ENCODE peak calls at places on chromosomes 6 and 20, in ten cellular contexts. V is spleen; Z is fibroblast of lung; M is IMR-90; S is cardiac muscle cell; G is mammary epithelial cell; A is CD8-positive, alpha-beta T cell; Y is neuronal stem cell; R is CD4-positive, alpha-beta memory T cell; Q is SJSA1. K is an unnamed sample.

GRCh38 chr6:125346143-125346925 is 44.6 kb upstream of the HDDC2 start:
- DNase-seq in Q (no peak), A (no peak), G (no peak), Z (no peak), R (no peak), S (no peak), V (no peak), Y (no peak), M (no peak), K (no peak)

GRCh38 chr6:465531-466348 is 74.2 kb downstream of the IRF4 start:
- DNase-seq in Q (peak; percentile 61), A (no peak), Y (no peak), Z (no peak), R (no peak), G (no peak), M (no peak), S (no peak), V (no peak), K (no peak)

GRCh38 chr20:5214826-5215225 is 88.0 kb downstream of the CDS2 start:
- DNase-seq in A (no peak), R (no peak), V (no peak), S (no peak), G (no peak), Z (no peak), Q (no peak), Y (no peak), M (no peak), K (no peak)

GRCh38 chr20:1657556-1658334 is at the start of gene SIRPG:
- DNase-seq in R (peak; percentile 37), Z (no peak), G (no peak), Q (no peak), V (no peak), A (no peak), M (no peak), S (no peak), Y (no peak), K (no peak)

GRCh38 chr6:139977887-139978332 is 603.5 kb upstream of the CITED2 start:
- DNase-seq in V (no peak), Y (no peak), S (peak; percentile 82), Q (peak; percentile 91), M (peak; percentile 72), G (peak; percentile 83), Z (peak; percentile 62), A (no peak), R (no peak), K (no peak)

GRCh38 chr20:14583413-14583812 is 246.0 kb upstream of the FLRT3 start:
- DNase-seq in Y (no peak), Q (no peak), R (no peak), V (no peak), S (no peak), M (peak; percentile 4), A (no peak), G (peak; percentile 92), Z (no peak), K (no peak)

GRCh38 chr20:63232235-63233060 is 3.3 kb upstream of the BIRC7 start:
- DNase-seq in Y (no peak), M (peak; percentile 96), Z (peak; percentile 93), Q (peak; percentile 99), R (no peak), V (no peak), G (no peak), A (no peak), S (peak; percentile 87), K (no peak)

GRCh38 chr6:135651964-135652755 is 154.6 kb upstream of the AHI1 start:
- DNase-seq in G (no peak), M (peak; percentile 10), Y (no peak), R (no peak), S (no peak), Z (no peak), Q (no peak), A (no peak), V (no peak), K (no peak)

GRCh38 chr6:125844989-125845388 is 54.2 kb downstream of the NCOA7 start:
- DNase-seq in Q (no peak), A (no peak), R (no peak), M (no peak), V (no peak), Z (no peak), Y (no peak), S (peak; percentile 67), G (no peak), K (no peak)

GRCh38 chr6:142855877-142856606 is 88.9 kb downstream of the HIVEP2 start:
- DNase-seq in M (no peak), Q (no peak), G (no peak), V (no peak), S (no peak), R (peak; percentile 47), Y (no peak), A (peak; percentile 29), Z (no peak), K (no peak)

GRCh38 chr6:14178083-14178445 is 60.5 kb downstream of the CD83 start:
- DNase-seq in V (no peak), A (no peak), Q (no peak), G (no peak), Y (no peak), Z (no peak), M (no peak), R (no peak), S (no peak), K (no peak)

GRCh38 chr20:5349448-5349847 is 32.7 kb upstream of the PROKR2 start:
- DNase-seq in R (no peak), Y (no peak), M (peak; percentile 1), Z (no peak), V (no peak), G (peak; percentile 48), A (no peak), Q (no peak), S (no peak), K (no peak)

GRCh38 chr20:57779401-57780003 is 69.7 kb upstream of the PMEPA1 start:
- DNase-seq in G (peak; percentile 64), V (peak; percentile 18), S (no peak), Q (no peak), R (no peak), Y (no peak), A (no peak), M (no peak), Z (no peak), K (peak; percentile 65)

GRCh38 chr20:34396408-34396807 is 33.3 kb downstream of the ITCH start:
- DNase-seq in Q (no peak), S (no peak), A (no peak), Y (no peak), Z (no peak), R (no peak), M (no peak), V (no peak), G (no peak), K (no peak)

GRCh38 chr20:62818592-62819493 is 2.0 kb downstream of the COL9A3 start:
- DNase-seq in Y (no peak), R (no peak), A (no peak), G (peak; percentile 52), M (peak; percentile 9), S (peak; percentile 86), V (no peak), Q (no peak), Z (peak; percentile 70), K (peak; percentile 82)

GRCh38 chr20:32227744-32228688 is 20.3 kb downstream of the POFUT1 start:
- DNase-seq in V (peak; percentile 74), Y (no peak), M (no peak), Q (no peak), G (no peak), Z (no peak), R (no peak), S (peak; percentile 80), A (no peak), K (no peak)

GRCh38 chr6:86306210-86306609 is 631.1 kb upstream of the HTR1E start:
- DNase-seq in A (no peak), G (no peak), S (no peak), Q (no peak), Y (no peak), R (no peak), M (no peak), V (peak; percentile 53), Z (no peak), K (no peak)

GRCh38 chr6:25027221-25027916 is 91.6 kb upstream of the RIPOR2 start:
- DNase-seq in A (peak; percentile 79), V (peak; percentile 89), S (no peak), R (peak; percentile 81), Z (no peak), M (no peak), Q (no peak), G (no peak), Y (no peak), K (peak; percentile 71)

GRCh38 chr6:36224918-36225461 is 28.4 kb downstream of the BRPF3 start:
- DNase-seq in Y (no peak), R (no peak), V (no peak), S (peak; percentile 61), A (no peak), Z (peak; percentile 63), M (no peak), Q (no peak), G (peak; percentile 2), K (no peak)
- H3K4me3 ChIP-seq in Y (no peak overlapping the region), R (no peak overlapping the region), V (no peak overlapping the region), S (no peak overlapping the region), A (no peak overlapping the region), Z (no peak overlapping the region), M (no peak overlapping the region), Q (no peak overlapping the region), G (no peak overlapping the region), K (no peak overlapping the region)

DNA sequence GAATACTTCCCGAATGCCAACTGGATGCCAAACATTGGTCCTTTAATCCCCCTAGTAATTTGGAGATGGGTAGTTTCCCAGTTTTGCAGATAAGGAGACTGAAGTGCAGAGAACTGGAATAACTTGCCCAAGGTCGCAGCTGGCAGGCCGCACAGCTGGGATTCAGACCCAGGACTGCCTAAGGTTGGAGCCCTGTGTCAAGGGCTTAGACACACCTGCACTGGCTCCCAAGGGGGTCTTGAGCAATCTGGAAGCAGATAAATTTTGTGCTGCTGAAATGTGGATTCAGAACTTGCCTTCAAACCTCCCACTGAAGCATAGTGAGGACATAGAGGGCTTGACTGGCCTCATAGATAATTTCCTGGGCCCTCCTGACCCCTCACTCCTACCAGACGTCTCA is 30.5 kb downstream of the FOXP4 start:
- DNase-seq in R (no peak), V (no peak), A (no peak), M (no peak), Q (no peak), Z (no peak), S (no peak), G (no peak), Y (no peak), K (peak; percentile 26)
- H3K36me3 ChIP-seq in R (no peaks in the 10 kb centered on the region), V (no peaks in the 10 kb centered on the region), A (no peaks in the 10 kb centered on the region), M (peaks cover 3% of the 10 kb centered on the region), Q (peaks cover 53% of the 10 kb centered on the region), Z (no peaks in the 10 kb centered on the region), S (no peaks in the 10 kb centered on the region), G (no peaks in the 10 kb centered on the region), Y (peaks cover 75% of the 10 kb centered on the region), K (no peaks in the 10 kb centered on the region)

GRCh38 chr20:19427913-19428800 is 215.7 kb downstream of the SLC24A3 start:
- DNase-seq in M (no peak), G (no peak), Q (no peak), R (no peak), A (no peak), Y (no peak), V (no peak), Z (no peak), S (no peak), K (no peak)
- H3K4me3 ChIP-seq in M (no peak overlapping the region), G (no peak overlapping the region), Q (no peak overlapping the region), R (no peak overlapping the region), A (no peak overlapping the region), Y (no peak overlapping the region), V (no peak overlapping the region), Z (no peak overlapping the region), S (no peak overlapping the region), K (no peak overlapping the region)

DNA sequence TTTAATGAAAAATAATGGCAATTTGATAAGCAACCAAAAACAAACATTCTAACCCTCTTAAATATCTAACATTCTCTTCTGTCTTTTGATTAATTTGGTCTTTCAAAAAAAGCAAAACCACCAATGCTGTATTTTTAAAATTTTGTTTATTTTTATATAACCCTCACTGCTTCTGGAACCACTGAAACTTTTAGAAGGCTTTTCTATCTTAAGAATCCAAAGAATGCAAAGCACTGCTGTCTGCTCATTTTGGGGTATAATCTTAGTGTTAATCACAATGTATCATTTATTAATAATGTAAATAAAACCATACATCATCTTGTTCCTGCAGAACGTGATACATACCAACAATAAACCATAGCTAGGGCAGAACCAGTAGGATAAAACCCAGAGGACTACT is 14.0 kb downstream of the STK38 start:
- DNase-seq in Z (no peak), Q (peak; percentile 33), S (no peak), R (no peak), Y (no peak), M (peak; percentile 34), A (no peak), G (no peak), V (no peak), K (no peak)
- H3K36me3 ChIP-seq in Z (peaks cover 4% of the 10 kb centered on the region), Q (peaks cover 79% of the 10 kb centered on the region), S (peaks cover 6% of the 10 kb centered on the region), R (peaks cover 50% of the 10 kb centered on the region), Y (peaks cover 87% of the 10 kb centered on the region), M (peaks cover 13% of the 10 kb centered on the region), A (peaks cover 42% of the 10 kb centered on the region), G (peaks cover 14% of the 10 kb centered on the region), V (peaks cover 43% of the 10 kb centered on the region), K (no peaks in the 10 kb centered on the region)

K was measured in H7.